ENCODE peak calls at places on chromosomes 1 and 21, in seven cellular contexts. Q is HCT116, M is stomach, L is H1, E is HepG2, N is breast epithelium, O is transverse colon. A is an unnamed sample.

GRCh38 chr1:109379422-109379821 is 18.3 kb downstream of the SORT1 start:
- DNase-seq in L (no peak), M (no peak), E (no peak), Q (no peak), N (no peak), O (no peak), A (no peak)

GRCh38 chr1:71273326-71273725 is 192.5 kb upstream of the ZRANB2 start:
- DNase-seq in E (no peak), M (no peak), L (no peak), N (no peak), O (no peak), Q (no peak), A (no peak)

GRCh38 chr1:165857046-165857801 is 29.8 kb downstream of the UCK2 start:
- DNase-seq in L (no peak), Q (no peak), M (no peak), E (peak; percentile 76), O (no peak), N (no peak), A (no peak)

GRCh38 chr1:178093958-178094751 is at the start of gene RASAL2:
- DNase-seq in Q (no peak), E (peak; percentile 41), N (peak; percentile 71), L (peak; percentile 33), O (peak; percentile 66), M (peak; percentile 62), A (peak; percentile 93)

GRCh38 chr1:212561501-212561931 is 47.0 kb upstream of the ATF3 start:
- DNase-seq in E (no peak), N (no peak), M (no peak), O (no peak), L (no peak), Q (peak; percentile 64), A (no peak)

GRCh38 chr1:42552636-42553035 is 89.5 kb downstream of the CCDC30 start:
- DNase-seq in N (no peak), L (no peak), E (no peak), O (no peak), M (no peak), Q (no peak), A (no peak)

GRCh38 chr1:223423641-223424233 is 30.5 kb downstream of the CCDC185 start:
- DNase-seq in L (no peak), M (no peak), Q (peak; percentile 6), E (no peak), O (no peak), N (no peak), A (no peak)

GRCh38 chr1:27968692-27969091 is 8.9 kb downstream of the XKR8 start:
- DNase-seq in N (no peak), E (no peak), Q (peak; percentile 75), M (no peak), O (no peak), L (no peak), A (no peak)

GRCh38 chr1:165408518-165408917 is 36.4 kb downstream of the RXRG start:
- DNase-seq in L (no peak), N (no peak), O (no peak), E (peak; percentile 55), M (peak; percentile 32), Q (peak; percentile 45), A (peak; percentile 42)

GRCh38 chr1:209412036-209412435 is 171.5 kb upstream of the CAMK1G start:
- DNase-seq in N (no peak), O (no peak), Q (no peak), L (no peak), E (no peak), M (no peak), A (no peak)

GRCh38 chr1:227140376-227140775 is 177.9 kb downstream of the CDC42BPA start:
- DNase-seq in O (no peak), L (no peak), Q (no peak), M (no peak), E (no peak), N (no peak), A (no peak)

GRCh38 chr1:151472852-151473731 is 13.8 kb upstream of the POGZ start:
- DNase-seq in O (peak; percentile 49), Q (no peak), N (no peak), L (no peak), E (no peak), M (peak; percentile 36), A (no peak)

GRCh38 chr1:51941528-51941927 is 49.0 kb downstream of the RAB3B start:
- DNase-seq in L (no peak), N (no peak), E (no peak), Q (peak; percentile 29), O (no peak), M (no peak), A (no peak)

GRCh38 chr1:109816975-109817535 is 53.3 kb upstream of the EPS8L3 start:
- DNase-seq in L (no peak), O (no peak), M (no peak), E (no peak), Q (no peak), N (no peak), A (no peak)

GRCh38 chr21:34844033-34844923 is 175.5 kb downstream of the CLIC6 start:
- DNase-seq in Q (no peak), E (no peak), M (peak; percentile 60), N (no peak), O (peak; percentile 39), L (no peak), A (no peak)

GRCh38 chr1:44628962-44629756 is 45.1 kb downstream of the TMEM53 start:
- DNase-seq in L (no peak), M (no peak), N (no peak), Q (no peak), E (no peak), O (no peak), A (no peak)

GRCh38 chr1:74969566-74970135 is 164.5 kb upstream of the LHX8 start:
- DNase-seq in N (no peak), M (no peak), L (no peak), E (no peak), O (no peak), Q (no peak), A (no peak)

GRCh38 chr1:110310300-110310699 is 28.9 kb upstream of the RBM15 start:
- DNase-seq in E (no peak), N (no peak), Q (no peak), M (no peak), L (no peak), O (no peak), A (no peak)

GRCh38 chr1:174659823-174660222 is 212.1 kb downstream of the GPR52 start:
- DNase-seq in M (no peak), Q (peak; percentile 68), N (no peak), O (no peak), L (no peak), E (peak; percentile 4), A (no peak)

GRCh38 chr1:208374391-208374941 is 130.3 kb upstream of the PLXNA2 start:
- DNase-seq in M (no peak), Q (no peak), E (no peak), O (no peak), L (no peak), N (no peak), A (no peak)

GRCh38 chr1:153745417-153745816 is 17.6 kb downstream of the INTS3 start:
- DNase-seq in Q (no peak), L (peak; percentile 25), M (no peak), N (no peak), O (no peak), E (no peak), A (no peak)

GRCh38 chr1:171084091-171084490 is 6.6 kb upstream of the FMO3 start:
- DNase-seq in N (no peak), M (no peak), L (no peak), O (no peak), Q (no peak), E (no peak), A (no peak)

GRCh38 chr1:171083222-171083621 is 7.5 kb upstream of the FMO3 start:
- DNase-seq in Q (no peak), E (no peak), L (no peak), N (no peak), O (no peak), M (no peak), A (no peak)

GRCh38 chr1:171081994-171082295 is 8.8 kb upstream of the FMO3 start:
- DNase-seq in Q (no peak), M (no peak), E (no peak), L (no peak), O (no peak), N (no peak), A (no peak)

GRCh38 chr1:171084879-171085278 is 5.8 kb upstream of the FMO3 start:
- DNase-seq in O (no peak), M (no peak), N (no peak), E (no peak), L (no peak), Q (no peak), A (no peak)

GRCh38 chr1:171081220-171081993 is 9.3 kb upstream of the FMO3 start:
- DNase-seq in O (no peak), E (no peak), L (no peak), N (no peak), M (no peak), Q (peak; percentile 15), A (no peak)
- TF ChIP-seq POLR2A in O (no peak), E (no peak), L (no peak), N (no peak), M (no peak), Q (no peak), A (no peak)

GRCh38 chr1:221774054-221774842 is 32.4 kb upstream of the DUSP10 start:
- DNase-seq in E (no peak), L (no peak), N (no peak), Q (no peak), O (peak; percentile 15), M (no peak), A (no peak)
- TF ChIP-seq POLR2AphosphoS5 in E (no peak), L (no peak), N (no peak), Q (no peak), O (no peak), M (no peak), A (no peak)

DNA sequence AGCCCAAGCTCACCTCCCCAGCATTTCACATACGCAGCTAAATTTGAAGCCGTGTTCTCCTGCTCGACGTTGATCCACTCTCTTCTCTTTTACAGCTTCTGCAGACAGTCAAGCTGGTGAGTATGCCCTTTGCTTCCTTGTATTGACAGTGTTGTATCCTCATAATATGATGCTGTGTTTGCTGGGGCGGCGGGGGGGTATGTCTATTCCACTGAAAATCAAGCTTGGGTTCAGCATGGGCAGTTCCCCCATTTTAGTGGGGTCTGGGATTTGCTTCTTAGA is 576 bp downstream of the FCGR2A start:
- DNase-seq in Q (no peak), L (no peak), E (no peak), O (no peak), M (no peak), N (no peak), A (no peak)
- H3K4me3 ChIP-seq in Q (no peak overlapping the region), L (no peak overlapping the region), E (no peak overlapping the region), O (no peak overlapping the region), M (no peak overlapping the region), N (no peak overlapping the region), A (peak overlapping the region; percentile 37)

DNA sequence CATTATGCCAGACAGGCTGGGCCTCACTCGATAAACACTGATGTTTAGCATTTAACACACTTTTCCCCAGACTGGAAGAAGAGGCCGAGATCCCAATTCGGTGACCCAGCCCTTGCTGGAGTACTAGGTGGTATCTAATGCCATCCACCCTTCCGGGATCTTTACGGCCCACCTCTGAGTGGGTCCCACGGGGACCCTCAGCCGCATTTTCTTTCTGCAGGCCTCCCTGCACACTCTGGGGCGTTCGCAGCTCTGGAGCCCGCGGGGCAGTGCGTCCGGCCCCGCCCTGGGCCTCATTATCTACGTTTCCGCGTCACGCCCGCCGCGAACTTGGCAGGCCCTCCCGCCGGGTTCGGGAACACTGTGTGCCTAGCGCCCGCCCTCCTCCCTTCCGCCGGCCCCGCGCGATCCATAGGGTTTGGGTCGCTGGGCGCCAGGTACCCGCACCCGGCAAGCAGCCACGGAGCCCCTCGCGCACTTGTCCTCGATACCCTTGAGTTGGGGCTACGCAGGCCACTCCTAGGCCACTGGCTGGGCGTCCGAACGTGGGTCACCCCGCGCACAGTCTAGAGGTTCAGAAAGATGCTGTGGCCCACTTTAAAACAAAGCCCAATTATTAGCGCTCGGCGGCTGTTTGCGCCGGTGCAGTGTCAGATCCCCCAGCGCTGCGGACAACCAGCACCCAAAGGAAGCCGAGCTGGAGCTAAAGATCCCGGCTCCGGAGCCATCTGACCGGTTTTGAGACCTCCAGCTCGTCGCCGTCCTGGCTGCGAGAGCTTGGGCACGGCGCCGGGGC is 942 bp upstream of the EVA1C start:
- DNase-seq in Q (no peak), M (peak; percentile 97), O (peak; percentile 95), N (peak; percentile 88), L (no peak), E (no peak), A (peak; percentile 97)
- TF ChIP-seq POLR2A in Q (peak; percentile 41), M (peak; percentile 5), O (peak; percentile 90), N (peak; percentile 58), L (no peak), E (no peak), A (peak; percentile 89)